ENCODE peak calls at places on chromosome 13, in ten cellular contexts. K, I, L, S, W, X, Q, U, M and J are unnamed samples.

GRCh38 chr13:72537400-72537780 is 190.0 kb downstream of the MZT1 start:
- ATAC-seq in Q (peak; percentile 67), L (no peak), S (no peak), M (no peak), K (no peak), I (no peak), X (no peak), W (no peak), U (no peak), J (no peak)

GRCh38 chr13:59016250-59016649 is 1147.5 kb downstream of the DIAPH3 start:
- ATAC-seq in I (no peak), K (no peak), Q (no peak), S (peak; percentile 94), M (no peak), L (no peak), X (no peak), W (no peak), U (no peak), J (no peak)

GRCh38 chr13:98199480-98199879 is 22.4 kb upstream of the RNF113B start:
- ATAC-seq in K (no peak), M (no peak), W (no peak), U (no peak), L (no peak), X (no peak), I (no peak), S (no peak), Q (peak; percentile 43), J (no peak)

GRCh38 chr13:76161143-76161542 is 525.0 kb downstream of the LMO7 start:
- ATAC-seq in L (no peak), Q (no peak), K (no peak), I (no peak), M (peak; percentile 13), U (no peak), W (no peak), S (no peak), X (no peak), J (no peak)

GRCh38 chr13:26075498-26075897 is 23.7 kb upstream of the SHISA2 start:
- ATAC-seq in W (no peak), X (no peak), L (no peak), U (no peak), I (no peak), Q (no peak), M (no peak), S (no peak), K (no peak), J (no peak)

GRCh38 chr13:99893567-99893966 is 78.0 kb downstream of the ZIC5 start:
- ATAC-seq in U (no peak), Q (no peak), K (no peak), M (no peak), W (peak; percentile 10), L (no peak), I (no peak), X (no peak), S (peak; percentile 25), J (no peak)

GRCh38 chr13:44263920-44264610 is 109.6 kb upstream of the SERP2 start:
- ATAC-seq in M (no peak), S (no peak), Q (peak; percentile 39), I (no peak), U (no peak), K (no peak), X (no peak), L (no peak), W (peak; percentile 59), J (no peak)

GRCh38 chr13:62846302-62846701 is 1430.7 kb upstream of the PCDH20 start:
- ATAC-seq in S (no peak), X (no peak), L (no peak), U (no peak), K (no peak), M (no peak), Q (no peak), I (no peak), W (no peak), J (no peak)

GRCh38 chr13:45226024-45226423 is 25.2 kb upstream of the KCTD4 start:
- ATAC-seq in S (no peak), U (no peak), K (no peak), W (no peak), M (no peak), L (no peak), Q (no peak), I (no peak), X (no peak), J (no peak)

GRCh38 chr13:46804391-46804815 is 7.4 kb upstream of the ESD start:
- ATAC-seq in Q (no peak), X (peak; percentile 70), K (no peak), U (no peak), W (no peak), I (peak; percentile 90), L (peak; percentile 100), M (no peak), S (no peak), J (peak; percentile 62)

GRCh38 chr13:111114362-111115050 is 604 bp upstream of the ARHGEF7 start:
- ATAC-seq in S (peak; percentile 72), K (peak; percentile 74), M (peak; percentile 65), I (peak; percentile 73), U (peak; percentile 62), L (peak; percentile 59), W (peak; percentile 82), Q (peak; percentile 58), X (peak; percentile 59), J (peak; percentile 57)

GRCh38 chr13:68713394-68713793 is 1394.2 kb upstream of the ATXN8OS start:
- ATAC-seq in Q (no peak), I (no peak), L (no peak), M (no peak), S (no peak), U (no peak), X (no peak), W (no peak), K (no peak), J (no peak)

GRCh38 chr13:98539655-98540054 is 37.3 kb downstream of the STK24 start:
- ATAC-seq in W (no peak), M (no peak), L (no peak), K (no peak), I (no peak), S (no peak), Q (no peak), U (no peak), X (no peak), J (no peak)